ENCODE peak calls at places on chromosomes 13 and 19, in seven cellular contexts. One of them, this sample, is unnamed. For H3K9me3 and H3K4me1, the result is how much of the 10 kb centered on the place peaks cover.

GRCh38 chr13:101965096-101965495 is 436.8 kb downstream of the FGF14 start:
- DNase-seq in effector memory CD4-positive, alpha-beta T cell: no peak
- DNase-seq in IMR-90: no peak
- DNase-seq in pancreas: no peak
- DNase-seq in osteoblast: no peak
- DNase-seq in A549: no peak
- DNase-seq in psoas muscle: no peak
- DNase-seq in this sample: no peak

GRCh38 chr19:47094557-47095517 is 18.7 kb downstream of the ZC3H4 start:
- DNase-seq in effector memory CD4-positive, alpha-beta T cell: no peak
- DNase-seq in psoas muscle: no peak
- DNase-seq in IMR-90: no peak
- DNase-seq in osteoblast: no peak
- DNase-seq in pancreas: peak
- DNase-seq in A549: no peak
- DNase-seq in this sample: no peak

GRCh38 chr13:22018297-22019210 is 347.7 kb downstream of the FGF9 start:
- DNase-seq in psoas muscle: no peak
- DNase-seq in effector memory CD4-positive, alpha-beta T cell: no peak
- DNase-seq in IMR-90: no peak
- DNase-seq in A549: no peak
- DNase-seq in osteoblast: no peak
- DNase-seq in pancreas: no peak
- DNase-seq in this sample: no peak

GRCh38 chr13:72890546-72890945 is 108.6 kb downstream of the PIBF1 start:
- DNase-seq in IMR-90: no peak
- DNase-seq in A549: no peak
- DNase-seq in effector memory CD4-positive, alpha-beta T cell: no peak
- DNase-seq in psoas muscle: no peak
- DNase-seq in osteoblast: no peak
- DNase-seq in pancreas: no peak
- DNase-seq in this sample: no peak

GRCh38 chr19:50728084-50728737 is 5.0 kb downstream of the CLEC11A start:
- DNase-seq in A549: no peak
- DNase-seq in IMR-90: peak
- DNase-seq in psoas muscle: peak
- DNase-seq in osteoblast: peak
- DNase-seq in pancreas: peak
- DNase-seq in effector memory CD4-positive, alpha-beta T cell: no peak
- DNase-seq in this sample: peak

GRCh38 chr13:43270043-43270830 is 246.9 kb downstream of the DNAJC15 start:
- DNase-seq in A549: no peak
- DNase-seq in pancreas: no peak
- DNase-seq in psoas muscle: no peak
- DNase-seq in osteoblast: no peak
- DNase-seq in IMR-90: peak
- DNase-seq in effector memory CD4-positive, alpha-beta T cell: no peak
- DNase-seq in this sample: peak

GRCh38 chr13:99087954-99088491 is 110.2 kb upstream of the DOCK9 start:
- DNase-seq in A549: no peak
- DNase-seq in IMR-90: no peak
- DNase-seq in pancreas: no peak
- DNase-seq in osteoblast: no peak
- DNase-seq in psoas muscle: no peak
- DNase-seq in effector memory CD4-positive, alpha-beta T cell: no peak
- DNase-seq in this sample: peak

GRCh38 chr13:30681489-30682242 is 53.7 kb upstream of the ALOX5AP start:
- DNase-seq in effector memory CD4-positive, alpha-beta T cell: no peak
- DNase-seq in A549: no peak
- DNase-seq in psoas muscle: no peak
- DNase-seq in IMR-90: peak
- DNase-seq in osteoblast: peak
- DNase-seq in pancreas: no peak
- DNase-seq in this sample: no peak

GRCh38 chr19:38047048-38047435 is 140.0 kb downstream of the SIPA1L3 start:
- DNase-seq in pancreas: no peak
- DNase-seq in A549: peak
- DNase-seq in osteoblast: no peak
- DNase-seq in IMR-90: no peak
- DNase-seq in psoas muscle: no peak
- DNase-seq in effector memory CD4-positive, alpha-beta T cell: no peak
- DNase-seq in this sample: no peak

DNA sequence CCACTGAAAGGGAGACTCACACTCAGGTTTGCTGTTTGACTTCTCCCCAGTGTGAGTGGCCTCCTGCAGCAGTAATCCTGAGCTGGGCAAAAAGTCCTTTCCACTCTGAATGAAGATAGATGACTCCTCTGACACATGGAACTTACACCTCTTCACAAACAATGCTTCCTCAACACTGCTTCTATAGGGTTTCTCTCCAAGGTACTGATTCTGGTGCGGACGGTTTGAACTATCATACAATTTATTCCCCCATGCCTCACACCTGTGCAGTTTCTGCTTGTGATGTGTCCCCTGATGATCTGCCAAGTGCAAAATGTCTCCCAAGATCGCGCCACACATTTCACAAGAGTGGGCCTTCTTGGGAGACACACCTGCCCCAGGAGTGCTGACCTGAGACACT is 7.6 kb downstream of the ZNF418 start:
- DNase-seq in pancreas: no peak
- DNase-seq in A549: no peak
- DNase-seq in IMR-90: no peak
- DNase-seq in effector memory CD4-positive, alpha-beta T cell: no peak
- DNase-seq in psoas muscle: no peak
- DNase-seq in osteoblast: no peak
- DNase-seq in this sample: no peak
- H3K9me3 ChIP-seq in pancreas: under half
- H3K9me3 ChIP-seq in A549: half or more
- H3K9me3 ChIP-seq in IMR-90: half or more
- H3K9me3 ChIP-seq in effector memory CD4-positive, alpha-beta T cell: under half
- H3K9me3 ChIP-seq in psoas muscle: half or more
- H3K9me3 ChIP-seq in osteoblast: under half
- H3K9me3 ChIP-seq in this sample: under half

DNA sequence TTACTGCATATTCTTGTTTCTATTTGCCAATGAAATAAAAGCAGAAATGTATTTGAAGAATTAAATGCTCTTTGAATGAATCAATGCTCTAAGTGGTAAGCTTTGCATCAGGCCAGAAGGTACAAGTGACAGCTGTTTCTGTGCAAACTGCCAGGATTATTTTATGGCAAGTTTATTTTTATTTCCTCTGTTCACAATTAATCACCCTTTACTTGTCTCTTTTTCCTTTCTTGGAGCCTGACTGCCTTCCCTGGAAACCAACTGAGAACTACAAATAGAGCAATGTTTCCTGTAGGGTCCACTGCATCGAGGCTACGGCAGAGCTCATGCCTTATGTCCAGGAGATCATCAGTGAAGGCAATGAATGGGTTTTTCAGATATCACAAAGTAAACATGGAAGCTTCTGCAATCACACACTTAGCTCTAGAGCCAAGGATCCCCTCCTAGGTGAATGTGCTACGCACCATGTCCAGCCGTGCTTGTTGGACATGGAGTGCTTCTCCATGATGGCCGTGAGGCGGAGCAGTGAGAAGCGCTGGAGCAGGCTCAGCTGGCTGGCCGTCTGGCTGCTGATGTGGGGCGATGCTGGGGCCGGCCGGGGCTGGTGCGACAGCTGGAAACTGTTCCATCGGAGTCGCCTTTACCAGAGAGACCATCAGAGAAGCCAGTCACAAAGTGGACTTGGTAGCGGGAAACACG is 110.8 kb downstream of the KL start:
- DNase-seq in osteoblast: peak
- DNase-seq in pancreas: no peak
- DNase-seq in effector memory CD4-positive, alpha-beta T cell: no peak
- DNase-seq in psoas muscle: peak
- DNase-seq in A549: no peak
- DNase-seq in IMR-90: peak
- DNase-seq in this sample: no peak
- H3K4me1 ChIP-seq in osteoblast: under half
- H3K4me1 ChIP-seq in pancreas: under half
- H3K4me1 ChIP-seq in effector memory CD4-positive, alpha-beta T cell: under half
- H3K4me1 ChIP-seq in psoas muscle: under half
- H3K4me1 ChIP-seq in A549: under half
- H3K4me1 ChIP-seq in IMR-90: under half
- H3K4me1 ChIP-seq in this sample: under half

GRCh38 chr19:57779220-57779845 is 9.9 kb downstream of the ZNF586 start:
- DNase-seq in psoas muscle: no peak
- DNase-seq in A549: peak
- DNase-seq in IMR-90: no peak
- DNase-seq in effector memory CD4-positive, alpha-beta T cell: no peak
- DNase-seq in pancreas: no peak
- DNase-seq in osteoblast: no peak
- DNase-seq in this sample: no peak
- H3K9me3 ChIP-seq in psoas muscle: under half
- H3K9me3 ChIP-seq in A549: half or more
- H3K9me3 ChIP-seq in IMR-90: half or more
- H3K9me3 ChIP-seq in effector memory CD4-positive, alpha-beta T cell: half or more
- H3K9me3 ChIP-seq in pancreas: under half
- H3K9me3 ChIP-seq in osteoblast: under half
- H3K9me3 ChIP-seq in this sample: under half

DNA sequence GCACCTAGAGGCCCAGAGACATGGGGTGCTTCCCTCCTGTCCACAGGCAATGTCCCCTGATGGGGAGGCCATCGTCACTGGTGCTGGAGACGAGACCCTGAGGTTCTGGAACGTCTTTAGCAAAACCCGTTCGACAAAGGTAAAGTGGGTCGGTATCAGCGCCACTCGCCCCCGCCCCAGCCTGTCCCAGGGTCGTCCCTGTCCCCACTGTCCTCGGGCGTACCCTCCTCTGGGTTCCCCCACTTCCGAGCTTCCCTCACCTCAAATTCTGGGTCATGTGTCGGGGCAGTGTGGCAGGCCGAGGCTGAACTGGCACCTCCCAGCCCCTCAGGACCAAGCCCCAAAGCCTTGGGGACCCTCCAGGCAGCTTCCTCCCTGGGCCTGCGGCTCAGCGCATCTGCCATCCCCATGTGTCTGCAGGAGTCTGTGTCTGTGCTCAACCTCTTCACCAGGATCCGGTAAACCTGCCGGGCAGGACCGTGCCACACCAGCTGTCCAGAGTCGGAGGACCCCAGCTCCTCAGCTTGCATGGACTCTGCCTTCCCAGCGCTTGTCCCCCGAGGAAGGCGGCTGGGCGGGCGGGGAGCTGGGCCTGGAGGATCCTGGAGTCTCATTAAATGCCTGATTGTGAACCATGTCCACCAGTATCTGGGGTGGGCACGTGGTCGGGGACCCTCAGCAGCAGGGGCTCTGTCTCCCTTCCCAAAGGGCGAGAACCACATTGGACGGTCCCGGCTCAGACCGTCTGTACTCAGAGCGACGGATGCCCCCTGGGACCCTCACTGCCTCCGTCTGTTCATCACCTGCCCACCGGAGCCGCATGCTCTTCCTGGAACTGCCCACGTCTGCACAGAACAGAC is 4.4 kb upstream of the TEKTIP1 start:
- DNase-seq in pancreas: no peak
- DNase-seq in IMR-90: no peak
- DNase-seq in effector memory CD4-positive, alpha-beta T cell: no peak
- DNase-seq in psoas muscle: no peak
- DNase-seq in osteoblast: no peak
- DNase-seq in A549: no peak
- DNase-seq in this sample: no peak
- H3K4me1 ChIP-seq in pancreas: under half
- H3K4me1 ChIP-seq in IMR-90: under half
- H3K4me1 ChIP-seq in effector memory CD4-positive, alpha-beta T cell: under half
- H3K4me1 ChIP-seq in psoas muscle: under half
- H3K4me1 ChIP-seq in osteoblast: under half
- H3K4me1 ChIP-seq in A549: under half
- H3K4me1 ChIP-seq in this sample: under half